ENCODE peak calls at places on chromosomes 5 and 9, in four cellular contexts. One of them, this sample, is unnamed.

GRCh38 chr5:112594060-112594850 is 143.4 kb upstream of the APC start:
- DNase-seq in ecto neural progenitor cell: no peak
- DNase-seq in substantia nigra: peak
- DNase-seq in choroid plexus epithelial cell: peak
- DNase-seq in this sample: peak

GRCh38 chr5:91052977-91053732 is 330.0 kb downstream of the ARRDC3 start:
- DNase-seq in ecto neural progenitor cell: no peak
- DNase-seq in substantia nigra: no peak
- DNase-seq in choroid plexus epithelial cell: no peak
- DNase-seq in this sample: no peak

GRCh38 chr9:91405343-91406077 is 18.1 kb downstream of the NFIL3 start:
- DNase-seq in ecto neural progenitor cell: no peak
- DNase-seq in substantia nigra: no peak
- DNase-seq in choroid plexus epithelial cell: no peak
- DNase-seq in this sample: no peak

GRCh38 chr9:12822111-12822510 is 47.3 kb downstream of the LURAP1L start:
- DNase-seq in ecto neural progenitor cell: no peak
- DNase-seq in substantia nigra: no peak
- DNase-seq in choroid plexus epithelial cell: no peak
- DNase-seq in this sample: no peak

GRCh38 chr5:152288499-152288898 is 116.6 kb downstream of the NMUR2 start:
- DNase-seq in ecto neural progenitor cell: no peak
- DNase-seq in substantia nigra: no peak
- DNase-seq in choroid plexus epithelial cell: no peak
- DNase-seq in this sample: no peak

GRCh38 chr9:96020822-96021615 is 145.5 kb downstream of the ERCC6L2 start:
- DNase-seq in ecto neural progenitor cell: peak
- DNase-seq in substantia nigra: no peak
- DNase-seq in choroid plexus epithelial cell: peak
- DNase-seq in this sample: no peak

GRCh38 chr5:72441861-72442540 is 65.2 kb downstream of the ZNF366 start:
- DNase-seq in ecto neural progenitor cell: no peak
- DNase-seq in substantia nigra: no peak
- DNase-seq in choroid plexus epithelial cell: peak
- DNase-seq in this sample: no peak

GRCh38 chr5:43245724-43246385 is 53.8 kb downstream of the NIM1K start:
- DNase-seq in ecto neural progenitor cell: no peak
- DNase-seq in substantia nigra: no peak
- DNase-seq in choroid plexus epithelial cell: no peak
- DNase-seq in this sample: no peak

GRCh38 chr9:77092536-77092935 is 73.1 kb downstream of the FOXB2 start:
- DNase-seq in ecto neural progenitor cell: no peak
- DNase-seq in substantia nigra: no peak
- DNase-seq in choroid plexus epithelial cell: peak
- DNase-seq in this sample: no peak

GRCh38 chr5:124245276-124245675 is 501.2 kb downstream of the ZNF608 start:
- DNase-seq in ecto neural progenitor cell: no peak
- DNase-seq in substantia nigra: no peak
- DNase-seq in choroid plexus epithelial cell: no peak
- DNase-seq in this sample: no peak

GRCh38 chr9:130606887-130607582 is 27.7 kb downstream of the FUBP3 start:
- DNase-seq in ecto neural progenitor cell: no peak
- DNase-seq in substantia nigra: no peak
- DNase-seq in choroid plexus epithelial cell: peak
- DNase-seq in this sample: no peak

GRCh38 chr9:87497604-87498045 is at the start of gene DAPK1:
- DNase-seq in ecto neural progenitor cell: no peak
- DNase-seq in substantia nigra: no peak
- DNase-seq in choroid plexus epithelial cell: peak
- DNase-seq in this sample: no peak

GRCh38 chr9:113929634-113930092 is 53.6 kb downstream of the ZNF618 start:
- DNase-seq in ecto neural progenitor cell: no peak
- DNase-seq in substantia nigra: no peak
- DNase-seq in choroid plexus epithelial cell: peak
- DNase-seq in this sample: no peak

This sample was measured in NCI-H2227 treated with DMSO at 0.1 percent for 48 hours.